ENCODE peak calls at places on chromosomes 16 and 17, in six cellular contexts. One of them, this sample, is unnamed.

GRCh38 chr17:38885728-38886642 is 16.1 kb downstream of the LASP1 start:
- DNase-seq in keratinocyte: no peak
- DNase-seq in NCI-H1930: no peak
- DNase-seq in heart left ventricle: no peak
- DNase-seq in A673: no peak
- DNase-seq in NB4: no peak
- DNase-seq in this sample: no peak

GRCh38 chr16:17358846-17359245 is 111.9 kb downstream of the XYLT1 start:
- DNase-seq in keratinocyte: no peak
- DNase-seq in NCI-H1930: no peak
- DNase-seq in heart left ventricle: no peak
- DNase-seq in A673: no peak
- DNase-seq in NB4: peak
- DNase-seq in this sample: no peak

GRCh38 chr17:8857919-8858318 is 9.6 kb downstream of the PIK3R6 start:
- DNase-seq in keratinocyte: peak
- DNase-seq in NCI-H1930: peak
- DNase-seq in heart left ventricle: peak
- DNase-seq in A673: peak
- DNase-seq in NB4: peak
- DNase-seq in this sample: peak

GRCh38 chr17:57517519-57518342 is 227.4 kb downstream of the CCDC182 start:
- DNase-seq in keratinocyte: no peak
- DNase-seq in NCI-H1930: no peak
- DNase-seq in heart left ventricle: no peak
- DNase-seq in A673: no peak
- DNase-seq in NB4: no peak
- DNase-seq in this sample: no peak

GRCh38 chr16:11783319-11784047 is 13.6 kb downstream of the ZC3H7A start:
- DNase-seq in keratinocyte: no peak
- DNase-seq in NCI-H1930: no peak
- DNase-seq in heart left ventricle: no peak
- DNase-seq in A673: no peak
- DNase-seq in NB4: no peak
- DNase-seq in this sample: peak

GRCh38 chr17:39920218-39921210 is 2.1 kb upstream of the GSDMB start:
- DNase-seq in keratinocyte: no peak
- DNase-seq in NCI-H1930: no peak
- DNase-seq in heart left ventricle: no peak
- DNase-seq in A673: no peak
- DNase-seq in NB4: peak
- DNase-seq in this sample: no peak

GRCh38 chr17:80783971-80784370 is 207.7 kb upstream of the CHMP6 start:
- DNase-seq in keratinocyte: no peak
- DNase-seq in NCI-H1930: no peak
- DNase-seq in heart left ventricle: no peak
- DNase-seq in A673: no peak
- DNase-seq in NB4: no peak
- DNase-seq in this sample: no peak

GRCh38 chr17:7745748-7746470 is 28.4 kb downstream of the DNAH2 start:
- DNase-seq in keratinocyte: no peak
- DNase-seq in NCI-H1930: no peak
- DNase-seq in heart left ventricle: no peak
- DNase-seq in A673: peak
- DNase-seq in NB4: peak
- DNase-seq in this sample: no peak

GRCh38 chr17:50055055-50055425 is 870 bp upstream of the ITGA3 start:
- DNase-seq in keratinocyte: peak
- DNase-seq in NCI-H1930: peak
- DNase-seq in heart left ventricle: no peak
- DNase-seq in A673: no peak
- DNase-seq in NB4: no peak
- DNase-seq in this sample: no peak

GRCh38 chr17:54945246-54945645 is 23.2 kb downstream of the COX11 start:
- DNase-seq in keratinocyte: no peak
- DNase-seq in NCI-H1930: no peak
- DNase-seq in heart left ventricle: no peak
- DNase-seq in A673: no peak
- DNase-seq in NB4: no peak
- DNase-seq in this sample: no peak

GRCh38 chr17:64621772-64622171 is 40.3 kb downstream of the SMURF2 start:
- DNase-seq in keratinocyte: no peak
- DNase-seq in NCI-H1930: no peak
- DNase-seq in heart left ventricle: no peak
- DNase-seq in A673: no peak
- DNase-seq in NB4: no peak
- DNase-seq in this sample: no peak

GRCh38 chr16:64751906-64752305 is 370.0 kb downstream of the CDH11 start:
- DNase-seq in keratinocyte: no peak
- DNase-seq in NCI-H1930: no peak
- DNase-seq in heart left ventricle: no peak
- DNase-seq in A673: no peak
- DNase-seq in NB4: no peak
- DNase-seq in this sample: no peak

GRCh38 chr17:79737922-79738578 is 7.3 kb downstream of the ENPP7 start:
- DNase-seq in keratinocyte: no peak
- DNase-seq in NCI-H1930: no peak
- DNase-seq in heart left ventricle: no peak
- DNase-seq in A673: no peak
- DNase-seq in NB4: no peak
- DNase-seq in this sample: no peak

GRCh38 chr16:84382396-84382795 is 14.1 kb downstream of the ATP2C2 start:
- DNase-seq in keratinocyte: no peak
- DNase-seq in NCI-H1930: no peak
- DNase-seq in heart left ventricle: no peak
- DNase-seq in A673: no peak
- DNase-seq in NB4: no peak
- DNase-seq in this sample: no peak

GRCh38 chr16:68892898-68893297 is 49.6 kb downstream of the TANGO6 start:
- DNase-seq in keratinocyte: no peak
- DNase-seq in NCI-H1930: no peak
- DNase-seq in heart left ventricle: no peak
- DNase-seq in A673: no peak
- DNase-seq in NB4: no peak
- DNase-seq in this sample: no peak